ENCODE peak calls at places on chromosomes 4 and X, in eight cellular contexts. One of them, this sample, is unnamed.

GRCh38 chr4:184803133-184803532 is 22.6 kb downstream of the ACSL1 start:
- DNase-seq in stimulated activated CD4-positive, alpha-beta T cell treated with anti-CD3 and anti-CD28 coated beads, Interleukin-2, amount 100 ng/mL, for 48 hours: no peak
- DNase-seq in CD8-positive, alpha-beta memory T cell: no peak
- DNase-seq in activated CD4-positive, alpha-beta T cell treated with anti-CD3 and anti-CD28 coated beads, Interleukin-2, amount 50 U/mL, for 48 hours: no peak
- DNase-seq in A549: no peak
- DNase-seq in endodermal cell: no peak
- DNase-seq in occipital lobe: no peak
- DNase-seq in hypothalamus: no peak
- DNase-seq in this sample: no peak

GRCh38 chr4:85762204-85762884 is 287.4 kb downstream of the ARHGAP24 start:
- DNase-seq in activated CD4-positive, alpha-beta T cell treated with anti-CD3 and anti-CD28 coated beads, Interleukin-2, amount 50 U/mL, for 48 hours: no peak
- DNase-seq in stimulated activated CD4-positive, alpha-beta T cell treated with anti-CD3 and anti-CD28 coated beads, Interleukin-2, amount 100 ng/mL, for 48 hours: no peak
- DNase-seq in occipital lobe: no peak
- DNase-seq in endodermal cell: no peak
- DNase-seq in CD8-positive, alpha-beta memory T cell: no peak
- DNase-seq in hypothalamus: no peak
- DNase-seq in A549: no peak
- DNase-seq in this sample: no peak

GRCh38 chr4:113497154-113497553 is 264.4 kb downstream of the CAMK2D start:
- DNase-seq in A549: no peak
- DNase-seq in hypothalamus: no peak
- DNase-seq in occipital lobe: no peak
- DNase-seq in activated CD4-positive, alpha-beta T cell treated with anti-CD3 and anti-CD28 coated beads, Interleukin-2, amount 50 U/mL, for 48 hours: no peak
- DNase-seq in CD8-positive, alpha-beta memory T cell: no peak
- DNase-seq in endodermal cell: no peak
- DNase-seq in stimulated activated CD4-positive, alpha-beta T cell treated with anti-CD3 and anti-CD28 coated beads, Interleukin-2, amount 100 ng/mL, for 48 hours: no peak
- DNase-seq in this sample: no peak

GRCh38 chr4:80101086-80101767 is 28.2 kb upstream of the ANTXR2 start:
- DNase-seq in activated CD4-positive, alpha-beta T cell treated with anti-CD3 and anti-CD28 coated beads, Interleukin-2, amount 50 U/mL, for 48 hours: no peak
- DNase-seq in CD8-positive, alpha-beta memory T cell: peak
- DNase-seq in A549: no peak
- DNase-seq in stimulated activated CD4-positive, alpha-beta T cell treated with anti-CD3 and anti-CD28 coated beads, Interleukin-2, amount 100 ng/mL, for 48 hours: no peak
- DNase-seq in endodermal cell: no peak
- DNase-seq in hypothalamus: no peak
- DNase-seq in occipital lobe: no peak
- DNase-seq in this sample: no peak

GRCh38 chrX:19107035-19107434 is 15.2 kb downstream of the ADGRG2 start:
- DNase-seq in stimulated activated CD4-positive, alpha-beta T cell treated with anti-CD3 and anti-CD28 coated beads, Interleukin-2, amount 100 ng/mL, for 48 hours: no peak
- DNase-seq in occipital lobe: no peak
- DNase-seq in A549: no peak
- DNase-seq in activated CD4-positive, alpha-beta T cell treated with anti-CD3 and anti-CD28 coated beads, Interleukin-2, amount 50 U/mL, for 48 hours: no peak
- DNase-seq in hypothalamus: no peak
- DNase-seq in endodermal cell: peak
- DNase-seq in CD8-positive, alpha-beta memory T cell: no peak
- DNase-seq in this sample: no peak

GRCh38 chr4:152344001-152344400 is 191.9 kb downstream of the FBXW7 start:
- DNase-seq in occipital lobe: no peak
- DNase-seq in stimulated activated CD4-positive, alpha-beta T cell treated with anti-CD3 and anti-CD28 coated beads, Interleukin-2, amount 100 ng/mL, for 48 hours: no peak
- DNase-seq in hypothalamus: no peak
- DNase-seq in endodermal cell: no peak
- DNase-seq in activated CD4-positive, alpha-beta T cell treated with anti-CD3 and anti-CD28 coated beads, Interleukin-2, amount 50 U/mL, for 48 hours: no peak
- DNase-seq in A549: no peak
- DNase-seq in CD8-positive, alpha-beta memory T cell: no peak
- DNase-seq in this sample: no peak

GRCh38 chrX:115889121-115889890 is 281.2 kb upstream of the AGTR2 start:
- DNase-seq in stimulated activated CD4-positive, alpha-beta T cell treated with anti-CD3 and anti-CD28 coated beads, Interleukin-2, amount 100 ng/mL, for 48 hours: no peak
- DNase-seq in endodermal cell: no peak
- DNase-seq in occipital lobe: no peak
- DNase-seq in hypothalamus: no peak
- DNase-seq in A549: no peak
- DNase-seq in CD8-positive, alpha-beta memory T cell: no peak
- DNase-seq in activated CD4-positive, alpha-beta T cell treated with anti-CD3 and anti-CD28 coated beads, Interleukin-2, amount 50 U/mL, for 48 hours: no peak
- DNase-seq in this sample: no peak

GRCh38 chrX:65772842-65773241 is 105.4 kb downstream of the MSN start:
- DNase-seq in occipital lobe: no peak
- DNase-seq in stimulated activated CD4-positive, alpha-beta T cell treated with anti-CD3 and anti-CD28 coated beads, Interleukin-2, amount 100 ng/mL, for 48 hours: no peak
- DNase-seq in A549: no peak
- DNase-seq in activated CD4-positive, alpha-beta T cell treated with anti-CD3 and anti-CD28 coated beads, Interleukin-2, amount 50 U/mL, for 48 hours: no peak
- DNase-seq in endodermal cell: no peak
- DNase-seq in CD8-positive, alpha-beta memory T cell: no peak
- DNase-seq in hypothalamus: no peak
- DNase-seq in this sample: no peak

GRCh38 chrX:15855562-15856256 is 1.1 kb upstream of the AP1S2 start:
- DNase-seq in CD8-positive, alpha-beta memory T cell: no peak
- DNase-seq in stimulated activated CD4-positive, alpha-beta T cell treated with anti-CD3 and anti-CD28 coated beads, Interleukin-2, amount 100 ng/mL, for 48 hours: no peak
- DNase-seq in hypothalamus: no peak
- DNase-seq in A549: no peak
- DNase-seq in endodermal cell: no peak
- DNase-seq in occipital lobe: no peak
- DNase-seq in activated CD4-positive, alpha-beta T cell treated with anti-CD3 and anti-CD28 coated beads, Interleukin-2, amount 50 U/mL, for 48 hours: no peak
- DNase-seq in this sample: no peak

GRCh38 chr4:133559987-133560386 is 410.9 kb downstream of the PCDH10 start:
- DNase-seq in activated CD4-positive, alpha-beta T cell treated with anti-CD3 and anti-CD28 coated beads, Interleukin-2, amount 50 U/mL, for 48 hours: no peak
- DNase-seq in stimulated activated CD4-positive, alpha-beta T cell treated with anti-CD3 and anti-CD28 coated beads, Interleukin-2, amount 100 ng/mL, for 48 hours: no peak
- DNase-seq in A549: no peak
- DNase-seq in endodermal cell: no peak
- DNase-seq in CD8-positive, alpha-beta memory T cell: no peak
- DNase-seq in hypothalamus: no peak
- DNase-seq in occipital lobe: no peak
- DNase-seq in this sample: no peak

GRCh38 chrX:80335062-80335830 is 85.0 kb upstream of the TENT5D start:
- DNase-seq in activated CD4-positive, alpha-beta T cell treated with anti-CD3 and anti-CD28 coated beads, Interleukin-2, amount 50 U/mL, for 48 hours: peak
- DNase-seq in hypothalamus: no peak
- DNase-seq in endodermal cell: peak
- DNase-seq in occipital lobe: no peak
- DNase-seq in A549: peak
- DNase-seq in CD8-positive, alpha-beta memory T cell: no peak
- DNase-seq in stimulated activated CD4-positive, alpha-beta T cell treated with anti-CD3 and anti-CD28 coated beads, Interleukin-2, amount 100 ng/mL, for 48 hours: peak
- DNase-seq in this sample: no peak

GRCh38 chr4:58739275-58739674 is 1629.1 kb upstream of the IGFBP7 start:
- DNase-seq in A549: no peak
- DNase-seq in activated CD4-positive, alpha-beta T cell treated with anti-CD3 and anti-CD28 coated beads, Interleukin-2, amount 50 U/mL, for 48 hours: no peak
- DNase-seq in endodermal cell: no peak
- DNase-seq in hypothalamus: no peak
- DNase-seq in CD8-positive, alpha-beta memory T cell: no peak
- DNase-seq in stimulated activated CD4-positive, alpha-beta T cell treated with anti-CD3 and anti-CD28 coated beads, Interleukin-2, amount 100 ng/mL, for 48 hours: no peak
- DNase-seq in occipital lobe: no peak
- DNase-seq in this sample: no peak

GRCh38 chr4:77201857-77202256 is 44.9 kb downstream of the CCNG2 start:
- DNase-seq in endodermal cell: no peak
- DNase-seq in stimulated activated CD4-positive, alpha-beta T cell treated with anti-CD3 and anti-CD28 coated beads, Interleukin-2, amount 100 ng/mL, for 48 hours: no peak
- DNase-seq in CD8-positive, alpha-beta memory T cell: no peak
- DNase-seq in occipital lobe: no peak
- DNase-seq in activated CD4-positive, alpha-beta T cell treated with anti-CD3 and anti-CD28 coated beads, Interleukin-2, amount 50 U/mL, for 48 hours: no peak
- DNase-seq in A549: no peak
- DNase-seq in hypothalamus: no peak
- DNase-seq in this sample: no peak

GRCh38 chr4:102390438-102390837 is 45.2 kb upstream of the SLC39A8 start:
- DNase-seq in A549: no peak
- DNase-seq in stimulated activated CD4-positive, alpha-beta T cell treated with anti-CD3 and anti-CD28 coated beads, Interleukin-2, amount 100 ng/mL, for 48 hours: no peak
- DNase-seq in hypothalamus: no peak
- DNase-seq in endodermal cell: no peak
- DNase-seq in activated CD4-positive, alpha-beta T cell treated with anti-CD3 and anti-CD28 coated beads, Interleukin-2, amount 50 U/mL, for 48 hours: no peak
- DNase-seq in CD8-positive, alpha-beta memory T cell: no peak
- DNase-seq in occipital lobe: no peak
- DNase-seq in this sample: no peak

GRCh38 chr4:48578132-48578964 is 88.3 kb downstream of the ZAR1 start:
- DNase-seq in hypothalamus: no peak
- DNase-seq in CD8-positive, alpha-beta memory T cell: peak
- DNase-seq in A549: peak
- DNase-seq in occipital lobe: peak
- DNase-seq in activated CD4-positive, alpha-beta T cell treated with anti-CD3 and anti-CD28 coated beads, Interleukin-2, amount 50 U/mL, for 48 hours: peak
- DNase-seq in stimulated activated CD4-positive, alpha-beta T cell treated with anti-CD3 and anti-CD28 coated beads, Interleukin-2, amount 100 ng/mL, for 48 hours: peak
- DNase-seq in endodermal cell: peak
- DNase-seq in this sample: no peak

GRCh38 chr4:167428172-167428571 is 193.9 kb upstream of the SPOCK3 start:
- DNase-seq in occipital lobe: no peak
- DNase-seq in activated CD4-positive, alpha-beta T cell treated with anti-CD3 and anti-CD28 coated beads, Interleukin-2, amount 50 U/mL, for 48 hours: no peak
- DNase-seq in CD8-positive, alpha-beta memory T cell: no peak
- DNase-seq in stimulated activated CD4-positive, alpha-beta T cell treated with anti-CD3 and anti-CD28 coated beads, Interleukin-2, amount 100 ng/mL, for 48 hours: no peak
- DNase-seq in A549: no peak
- DNase-seq in endodermal cell: no peak
- DNase-seq in hypothalamus: no peak
- DNase-seq in this sample: no peak